ENCODE peak calls at places on chromosomes 6 and 20, in four cellular contexts. L, R, T and E are unnamed samples.

GRCh38 chr6:11899645-11900044 is 112.5 kb upstream of the HIVEP1 start:
- DNase-seq in L (no peak), R (no peak), T (no peak), E (no peak)

GRCh38 chr6:168469198-168469943 is 28.4 kb downstream of the SMOC2 start:
- DNase-seq in L (peak; percentile 14), T (no peak), R (no peak), E (no peak)

GRCh38 chr20:61752576-61752975 is 313.1 kb downstream of the TAF4 start:
- DNase-seq in T (no peak), R (no peak), L (no peak), E (no peak)

GRCh38 chr20:52204136-52204535 is 12.6 kb upstream of the ZFP64 start:
- DNase-seq in T (no peak), L (no peak), R (no peak), E (no peak)

GRCh38 chr6:33297956-33298772 is 578 bp downstream of the RGL2 start:
- DNase-seq in R (peak; percentile 92), L (peak; percentile 91), T (peak; percentile 87), E (peak; percentile 87)

GRCh38 chr20:10761232-10761631 is 87.4 kb upstream of the JAG1 start:
- DNase-seq in T (no peak), R (peak; percentile 95), L (peak; percentile 76), E (no peak)

GRCh38 chr20:53778041-53778516 is 184.4 kb upstream of the ZNF217 start:
- DNase-seq in R (no peak), L (no peak), T (no peak), E (no peak)

GRCh38 chr6:95578106-95578410 is 723 bp downstream of the MANEA start:
- DNase-seq in R (peak; percentile 26), T (no peak), L (no peak), E (no peak)

GRCh38 chr6:89818977-89819335 is 638 bp downstream of the MDN1 start:
- DNase-seq in L (peak; percentile 41), R (peak; percentile 60), T (peak; percentile 33), E (no peak)

GRCh38 chr20:38892091-38892981 is 33.9 kb upstream of the FAM83D start:
- DNase-seq in L (no peak), R (no peak), T (no peak), E (no peak)

GRCh38 chr6:44053760-44054556 is 73.3 kb downstream of the MRPL14 start:
- DNase-seq in R (peak; percentile 38), T (peak; percentile 91), L (peak; percentile 65), E (no peak)

GRCh38 chr6:121260651-121261102 is 73.6 kb downstream of the TBC1D32 start:
- DNase-seq in T (peak; percentile 31), R (peak; percentile 1), L (peak; percentile 90), E (no peak)

GRCh38 chr6:142236686-142237085 is 65.1 kb upstream of the ADGRG6 start:
- DNase-seq in L (no peak), T (peak; percentile 57), R (no peak), E (no peak)

GRCh38 chr6:163820745-163821456 is 406.4 kb downstream of the QKI start:
- DNase-seq in R (no peak), T (no peak), L (no peak), E (no peak)

GRCh38 chr6:11164717-11165646 is 53.5 kb upstream of the ERVFRD-1 start:
- DNase-seq in R (no peak), T (no peak), L (no peak), E (no peak)

GRCh38 chr6:106360989-106361430 is 493 bp downstream of the CRYBG1 start:
- DNase-seq in T (no peak), L (no peak), R (peak; percentile 65), E (peak; percentile 48)

GRCh38 chr6:79335133-79335674 is 100.7 kb upstream of the HMGN3 start:
- DNase-seq in T (no peak), R (peak; percentile 14), L (peak; percentile 2), E (no peak)

GRCh38 chr6:18122128-18123093 is at the start of gene NHLRC1:
- DNase-seq in L (peak; percentile 92), T (peak; percentile 87), R (peak; percentile 84), E (peak; percentile 82)

GRCh38 chr6:107982511-107982910 is 24.5 kb upstream of the SEC63 start:
- DNase-seq in L (no peak), R (no peak), T (no peak), E (no peak)

GRCh38 chr20:15099130-15099529 is 761.7 kb upstream of the FLRT3 start:
- DNase-seq in L (no peak), R (no peak), T (no peak), E (no peak)

GRCh38 chr20:62804021-62804631 is 509 bp upstream of the OGFR start:
- DNase-seq in T (no peak), L (no peak), R (no peak), E (no peak)
- TF ChIP-seq CTCF in T (peak; percentile 10), L (no peak), R (no peak), E (no peak)

GRCh38 chr20:21133917-21134622 is 8.2 kb downstream of the KIZ start:
- DNase-seq in T (no peak), R (no peak), L (no peak), E (no peak)
- TF ChIP-seq CTCF in T (no peak), R (no peak), L (no peak), E (no peak)

DNA sequence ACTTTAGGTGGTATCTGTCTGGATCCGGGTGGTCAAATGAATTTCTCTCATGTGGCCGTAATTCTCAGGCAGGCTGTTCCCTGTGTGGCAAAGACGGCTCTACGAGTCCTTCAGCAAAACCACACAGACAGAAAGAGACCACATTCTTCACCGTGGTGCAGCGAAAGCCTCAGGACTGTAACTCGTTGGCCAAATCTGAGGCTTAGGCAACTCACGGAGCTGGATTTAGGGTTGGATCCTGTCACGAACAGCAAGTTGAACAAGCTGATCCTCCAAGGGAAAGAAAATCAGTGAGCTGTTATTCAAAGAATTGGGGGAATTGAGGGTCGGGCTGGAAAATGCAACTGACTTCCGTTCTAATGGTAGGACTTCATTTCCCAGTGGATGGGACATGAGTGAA is 167.4 kb downstream of the ZMYND8 start:
- DNase-seq in T (peak; percentile 62), R (no peak), L (no peak), E (no peak)
- TF ChIP-seq CTCF in T (no peak), R (no peak), L (no peak), E (no peak)

GRCh38 chr6:6005467-6006427 is 978 bp downstream of the NRN1 start:
- DNase-seq in T (no peak), R (no peak), L (no peak), E (no peak)

GRCh38 chr6:6008114-6008647 is 1.5 kb upstream of the NRN1 start:
- DNase-seq in T (no peak), L (no peak), R (no peak), E (no peak)

GRCh38 chr6:6006428-6007310 is at the start of gene NRN1:
- DNase-seq in R (peak; percentile 61), L (no peak), T (peak; percentile 77), E (no peak)

GRCh38 chr6:6008648-6009421 is 2.1 kb upstream of the NRN1 start:
- DNase-seq in R (peak; percentile 80), T (peak; percentile 90), L (peak; percentile 34), E (peak; percentile 83)

GRCh38 chr6:6007311-6008113 is 787 bp upstream of the NRN1 start:
- DNase-seq in R (peak; percentile 34), T (peak; percentile 62), L (no peak), E (no peak)
- TF ChIP-seq CTCF in R (no peak), T (peak; percentile 38), L (no peak), E (no peak)

GRCh38 chr6:104995989-104996617 is 39.2 kb downstream of the LIN28B start:
- DNase-seq in L (peak; percentile 38), R (peak; percentile 5), T (peak; percentile 5), E (no peak)
- TF ChIP-seq CTCF in L (no peak), R (no peak), T (peak; percentile 28), E (no peak)

GRCh38 chr6:73285674-73286283 is 22.8 kb upstream of the KHDC1 start:
- DNase-seq in T (peak; percentile 69), L (peak; percentile 77), R (peak; percentile 30), E (no peak)
- TF ChIP-seq CTCF in T (peak; percentile 67), L (peak; percentile 47), R (peak; percentile 29), E (no peak)

GRCh38 chr6:149429427-149430360 is 29.6 kb downstream of the SUMO4 start:
- DNase-seq in T (no peak), L (peak; percentile 30), R (no peak), E (no peak)
- TF ChIP-seq CTCF in T (no peak), L (no peak), R (no peak), E (no peak)

DNA sequence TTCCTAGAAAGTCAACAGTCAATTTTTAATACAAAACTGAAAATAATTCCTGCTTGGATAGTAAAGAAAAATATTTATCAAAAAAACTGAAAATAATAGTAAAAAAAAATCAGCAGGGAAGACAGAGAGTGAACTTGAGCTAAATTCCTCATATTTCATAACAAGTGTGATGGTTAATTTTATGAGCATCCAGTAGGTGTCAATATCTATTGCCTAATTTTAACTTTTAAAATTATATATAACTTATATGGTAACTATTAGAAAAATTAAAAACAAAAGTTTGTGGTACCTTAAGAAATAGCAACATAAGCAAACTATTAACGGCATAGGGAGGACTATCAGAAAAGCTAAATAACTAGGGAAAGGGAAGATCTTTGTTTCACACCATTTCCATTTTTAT is 2.1 kb downstream of the EPM2A start:
- DNase-seq in R (no peak), T (no peak), L (no peak), E (no peak)
- TF ChIP-seq CTCF in R (no peak), T (no peak), L (no peak), E (no peak)